ENCODE peak calls at places on chromosomes 6 and 20, in ten cellular contexts. W is A549, E is cardiac muscle cell, V is fibroblast of lung, Z is RWPE1, Y is dorsolateral prefrontal cortex, R is endodermal cell, X is Peyer's patch, M is foreskin keratinocyte, J is heart right ventricle. U is an unnamed sample.

GRCh38 chr6:159404296-159404695 is 235.1 kb downstream of the FNDC1 start:
- DNase-seq in Z (no peak), M (no peak), Y (no peak), R (no peak), E (peak), V (no peak), X (no peak), J (no peak), W (no peak), U (no peak)

GRCh38 chr6:168534265-168534664 is 93.3 kb downstream of the SMOC2 start:
- DNase-seq in W (no peak), M (no peak), V (no peak), X (no peak), R (no peak), Z (no peak), E (no peak), J (no peak), Y (no peak), U (no peak)

GRCh38 chr6:8506123-8506522 is 70.8 kb upstream of the SLC35B3 start:
- DNase-seq in V (no peak), Y (no peak), W (no peak), Z (no peak), J (no peak), R (peak), X (no peak), M (peak), E (no peak), U (no peak)

GRCh38 chr6:78243519-78243918 is 590.7 kb downstream of the MEI4 start:
- DNase-seq in E (peak), X (no peak), R (no peak), Y (no peak), Z (peak), J (no peak), W (no peak), M (peak), V (peak), U (no peak)

GRCh38 chr6:39695447-39695846 is 29.8 kb downstream of the KIF6 start:
- DNase-seq in E (no peak), Y (no peak), R (no peak), M (no peak), J (no peak), X (no peak), V (no peak), W (no peak), Z (no peak), U (no peak)

GRCh38 chr6:36925809-36926208 is 28.7 kb upstream of the PI16 start:
- DNase-seq in V (no peak), Y (no peak), Z (no peak), J (no peak), M (no peak), R (no peak), X (no peak), E (no peak), W (no peak), U (no peak)

GRCh38 chr6:56579155-56579851 is 63.4 kb downstream of the DST start:
- DNase-seq in V (no peak), R (no peak), X (no peak), Z (no peak), E (no peak), Y (no peak), W (no peak), J (no peak), M (no peak), U (no peak)

GRCh38 chr20:41058007-41058673 is 29.5 kb downstream of the TOP1 start:
- DNase-seq in V (peak), X (no peak), E (peak), Y (no peak), M (peak), Z (peak), J (no peak), W (peak), R (no peak), U (peak)

GRCh38 chr6:35299674-35300073 is 2.1 kb downstream of the DEF6 start:
- DNase-seq in M (no peak), X (no peak), Z (no peak), V (no peak), J (peak), R (no peak), Y (no peak), E (no peak), W (no peak), U (no peak)

GRCh38 chr20:46057856-46058655 is 29.0 kb downstream of the SLC12A5 start:
- DNase-seq in Y (peak), Z (peak), X (no peak), E (peak), M (peak), W (no peak), V (peak), J (peak), R (peak), U (no peak)

GRCh38 chr6:116278853-116279231 is 888 bp downstream of the TSPYL1 start:
- DNase-seq in R (no peak), X (no peak), J (peak), M (no peak), E (peak), Y (peak), V (no peak), Z (peak), W (peak), U (no peak)

GRCh38 chr20:33919653-33920052 is 74.1 kb upstream of the RALY start:
- DNase-seq in Y (no peak), R (no peak), W (no peak), E (no peak), Z (no peak), X (no peak), V (no peak), J (no peak), M (no peak), U (no peak)

GRCh38 chr6:109450801-109451200 is 4.8 kb downstream of the MICAL1 start:
- DNase-seq in W (no peak), M (no peak), X (no peak), Y (no peak), E (no peak), Z (no peak), V (no peak), R (no peak), J (no peak), U (no peak)
- H3K27ac ChIP-seq in W (no peak), M (no peak), X (peak), Y (no peak), E (no peak), Z (no peak), V (no peak), R (no peak), J (no peak), U (no peak)

DNA sequence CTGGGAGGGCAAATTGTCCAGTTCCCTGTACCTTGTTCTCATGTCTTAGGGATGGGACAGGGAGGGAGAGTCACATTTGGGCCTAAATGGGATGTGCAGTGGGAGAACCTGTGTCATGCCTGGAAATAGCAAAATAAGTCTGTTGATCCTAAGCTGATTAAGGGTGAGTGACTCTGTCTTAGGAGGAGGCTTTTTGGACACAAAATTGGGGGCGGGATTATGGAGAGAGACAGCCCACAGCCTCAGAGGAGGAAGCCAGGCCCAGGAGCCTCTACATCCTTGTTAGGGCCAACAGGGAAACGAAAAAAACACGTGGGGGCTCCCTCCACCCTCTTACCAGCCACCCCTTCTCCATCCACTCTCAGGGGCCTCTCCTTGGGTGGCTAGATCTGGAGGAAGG is 2.2 kb downstream of the KCNB1 start:
- DNase-seq in Z (no peak), W (no peak), M (no peak), R (peak), X (no peak), E (no peak), V (no peak), Y (no peak), J (no peak), U (no peak)
- H3K27ac ChIP-seq in Z (peak), W (no peak), M (no peak), R (no peak), X (no peak), E (no peak), V (no peak), Y (peak), J (no peak), U (no peak)

GRCh38 chr20:19882446-19882845 is 124.4 kb downstream of the RIN2 start:
- DNase-seq in M (no peak), X (no peak), R (no peak), Z (no peak), E (no peak), V (no peak), W (no peak), Y (no peak), J (no peak), U (no peak)

GRCh38 chr20:19881990-19882389 is 123.9 kb downstream of the RIN2 start:
- DNase-seq in X (no peak), M (no peak), Z (no peak), R (no peak), Y (no peak), W (no peak), V (no peak), E (no peak), J (no peak), U (no peak)

GRCh38 chr20:19883501-19883900 is 125.4 kb downstream of the RIN2 start:
- DNase-seq in R (no peak), E (no peak), J (no peak), M (no peak), Z (no peak), Y (no peak), W (no peak), X (no peak), V (no peak), U (no peak)

GRCh38 chr20:19881080-19881840 is 123.2 kb downstream of the RIN2 start:
- DNase-seq in J (no peak), Y (no peak), R (no peak), M (no peak), E (no peak), W (peak), Z (no peak), X (no peak), V (no peak), U (no peak)

GRCh38 chr20:19880256-19881079 is 122.4 kb downstream of the RIN2 start:
- DNase-seq in W (peak), E (peak), V (peak), J (no peak), X (no peak), Z (peak), M (peak), Y (no peak), R (no peak), U (no peak)
- H3K27ac ChIP-seq in W (peak), E (no peak), V (no peak), J (no peak), X (no peak), Z (peak), M (peak), Y (no peak), R (no peak), U (no peak)

DNA sequence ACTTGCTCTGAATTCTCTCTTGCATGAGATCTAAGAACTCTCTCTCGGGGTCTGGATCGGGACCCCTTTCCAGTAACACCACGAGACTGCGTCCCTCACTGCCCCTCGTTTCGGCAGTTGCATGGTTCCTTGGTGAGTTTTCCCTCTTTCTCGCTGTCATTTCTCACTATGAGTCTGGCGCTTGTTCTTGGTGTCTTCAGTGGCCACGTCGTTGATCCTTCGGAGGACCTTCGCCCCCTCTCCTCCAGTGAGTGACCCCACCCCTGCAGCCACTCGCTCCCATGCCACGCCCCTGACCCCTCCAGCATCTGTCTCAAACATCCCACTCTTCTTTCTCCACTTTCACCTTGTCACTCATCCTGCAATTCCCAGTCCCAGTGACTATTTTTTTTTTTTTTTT is 23.0 kb downstream of the SYNJ2 start:
- DNase-seq in X (no peak), E (no peak), Y (no peak), W (no peak), R (peak), Z (no peak), J (no peak), M (no peak), V (no peak), U (no peak)
- H3K27ac ChIP-seq in X (no peak), E (no peak), Y (peak), W (no peak), R (no peak), Z (no peak), J (no peak), M (no peak), V (peak), U (peak)

GRCh38 chr20:64256282-64256947 is 867 bp downstream of the PCMTD2 start:
- DNase-seq in M (no peak), Y (no peak), J (no peak), E (no peak), V (no peak), Z (peak), W (no peak), R (no peak), X (no peak), U (no peak)
- H3K27ac ChIP-seq in M (peak), Y (peak), J (no peak), E (peak), V (peak), Z (peak), W (peak), R (no peak), X (peak), U (peak)

GRCh38 chr20:32777177-32777956 is 15.2 kb downstream of the DNMT3B start:
- DNase-seq in E (no peak), Y (no peak), X (no peak), M (no peak), V (peak), Z (no peak), W (peak), R (no peak), J (no peak), U (no peak)
- H3K27ac ChIP-seq in E (peak), Y (no peak), X (no peak), M (no peak), V (no peak), Z (peak), W (peak), R (peak), J (no peak), U (no peak)

GRCh38 chr6:87407531-87407895 is 259 bp upstream of the CFAP206 start:
- DNase-seq in J (peak), M (peak), R (no peak), Z (no peak), V (peak), E (peak), W (no peak), X (no peak), Y (peak), U (no peak)

GRCh38 chr6:87407896-87408720 is at the start of gene CFAP206:
- DNase-seq in Y (peak), R (peak), W (peak), J (peak), V (peak), M (peak), X (peak), E (peak), Z (peak), U (peak)

GRCh38 chr6:87408721-87409155 is 966 bp downstream of the CFAP206 start:
- DNase-seq in E (no peak), W (no peak), X (no peak), M (no peak), Z (no peak), V (no peak), R (no peak), Y (no peak), J (no peak), U (no peak)
- H3K27ac ChIP-seq in E (peak), W (peak), X (peak), M (no peak), Z (peak), V (peak), R (no peak), Y (peak), J (no peak), U (peak)

U was measured in thoracic aorta.